ENCODE peak calls at places on chromosome 14, in nine cellular contexts. One of them, this sample, is unnamed.
A peak's percentile ranks its signal among the peaks of the same experiment; 100 is the strongest.

GRCh38 chr14:98182385-98183055 is 1089.5 kb downstream of the BCL11B start:
- DNase-seq in spleen: no peak
- DNase-seq in choroid plexus epithelial cell: no peak
- DNase-seq in nephron progenitor cell: no peak
- DNase-seq in stomach: no peak
- DNase-seq in HFFc6: no peak
- DNase-seq in pancreas: no peak
- DNase-seq in CD8-positive, alpha-beta T cell: no peak
- DNase-seq in mucosa of descending colon: no peak
- DNase-seq in this sample: no peak

GRCh38 chr14:22088614-22089359 is 415.2 kb upstream of the OR4E1 start:
- DNase-seq in pancreas: no peak
- DNase-seq in mucosa of descending colon: no peak
- DNase-seq in CD8-positive, alpha-beta T cell: no peak
- DNase-seq in nephron progenitor cell: no peak
- DNase-seq in spleen: no peak
- DNase-seq in stomach: no peak
- DNase-seq in HFFc6: no peak
- DNase-seq in choroid plexus epithelial cell: peak; percentile 56
- DNase-seq in this sample: no peak

GRCh38 chr14:80978403-80978802 is 23.0 kb downstream of the TSHR start:
- DNase-seq in nephron progenitor cell: no peak
- DNase-seq in stomach: no peak
- DNase-seq in choroid plexus epithelial cell: no peak
- DNase-seq in CD8-positive, alpha-beta T cell: no peak
- DNase-seq in HFFc6: no peak
- DNase-seq in spleen: no peak
- DNase-seq in pancreas: no peak
- DNase-seq in mucosa of descending colon: no peak
- DNase-seq in this sample: no peak

GRCh38 chr14:58479975-58480374 is 52.5 kb downstream of the KIAA0586 start:
- DNase-seq in CD8-positive, alpha-beta T cell: no peak
- DNase-seq in mucosa of descending colon: no peak
- DNase-seq in pancreas: no peak
- DNase-seq in choroid plexus epithelial cell: no peak
- DNase-seq in nephron progenitor cell: no peak
- DNase-seq in stomach: no peak
- DNase-seq in spleen: no peak
- DNase-seq in HFFc6: no peak
- DNase-seq in this sample: no peak

GRCh38 chr14:33902363-33902762 is 48.5 kb downstream of the EGLN3 start:
- DNase-seq in spleen: no peak
- DNase-seq in mucosa of descending colon: no peak
- DNase-seq in pancreas: no peak
- DNase-seq in nephron progenitor cell: no peak
- DNase-seq in HFFc6: no peak
- DNase-seq in CD8-positive, alpha-beta T cell: no peak
- DNase-seq in stomach: no peak
- DNase-seq in choroid plexus epithelial cell: no peak
- DNase-seq in this sample: no peak

GRCh38 chr14:31059152-31059924 is 33.2 kb upstream of the STRN3 start:
- DNase-seq in nephron progenitor cell: no peak
- DNase-seq in pancreas: peak; percentile 46
- DNase-seq in HFFc6: peak; percentile 42
- DNase-seq in mucosa of descending colon: peak; percentile 28
- DNase-seq in CD8-positive, alpha-beta T cell: no peak
- DNase-seq in stomach: peak; percentile 31
- DNase-seq in choroid plexus epithelial cell: peak; percentile 92
- DNase-seq in spleen: no peak
- DNase-seq in this sample: no peak

GRCh38 chr14:76271371-76271770 is 104.6 kb upstream of the ESRRB start:
- DNase-seq in nephron progenitor cell: no peak
- DNase-seq in stomach: no peak
- DNase-seq in pancreas: no peak
- DNase-seq in choroid plexus epithelial cell: no peak
- DNase-seq in HFFc6: no peak
- DNase-seq in CD8-positive, alpha-beta T cell: no peak
- DNase-seq in mucosa of descending colon: no peak
- DNase-seq in spleen: no peak
- DNase-seq in this sample: no peak

GRCh38 chr14:65164825-65165135 is 62.5 kb upstream of the MAX start:
- DNase-seq in choroid plexus epithelial cell: no peak
- DNase-seq in CD8-positive, alpha-beta T cell: no peak
- DNase-seq in mucosa of descending colon: no peak
- DNase-seq in spleen: no peak
- DNase-seq in stomach: no peak
- DNase-seq in pancreas: no peak
- DNase-seq in nephron progenitor cell: no peak
- DNase-seq in HFFc6: no peak
- DNase-seq in this sample: no peak

GRCh38 chr14:99573000-99573330 is 31.0 kb downstream of the CCDC85C start:
- DNase-seq in pancreas: no peak
- DNase-seq in nephron progenitor cell: peak; percentile 28
- DNase-seq in choroid plexus epithelial cell: no peak
- DNase-seq in spleen: no peak
- DNase-seq in stomach: no peak
- DNase-seq in CD8-positive, alpha-beta T cell: no peak
- DNase-seq in mucosa of descending colon: no peak
- DNase-seq in HFFc6: no peak
- DNase-seq in this sample: no peak

GRCh38 chr14:100076630-100077029 is 11.4 kb downstream of the EVL start:
- DNase-seq in mucosa of descending colon: no peak
- DNase-seq in spleen: no peak
- DNase-seq in stomach: no peak
- DNase-seq in choroid plexus epithelial cell: peak; percentile 69
- DNase-seq in CD8-positive, alpha-beta T cell: no peak
- DNase-seq in nephron progenitor cell: no peak
- DNase-seq in HFFc6: peak; percentile 39
- DNase-seq in pancreas: no peak
- DNase-seq in this sample: no peak

GRCh38 chr14:26056232-26056631 is 541.6 kb downstream of the NOVA1 start:
- DNase-seq in CD8-positive, alpha-beta T cell: no peak
- DNase-seq in spleen: no peak
- DNase-seq in nephron progenitor cell: no peak
- DNase-seq in pancreas: no peak
- DNase-seq in choroid plexus epithelial cell: no peak
- DNase-seq in mucosa of descending colon: no peak
- DNase-seq in HFFc6: no peak
- DNase-seq in stomach: no peak
- DNase-seq in this sample: no peak

GRCh38 chr14:54739514-54739913 is 163.1 kb downstream of the GCH1 start:
- DNase-seq in spleen: no peak
- DNase-seq in stomach: no peak
- DNase-seq in choroid plexus epithelial cell: no peak
- DNase-seq in CD8-positive, alpha-beta T cell: no peak
- DNase-seq in HFFc6: no peak
- DNase-seq in pancreas: no peak
- DNase-seq in mucosa of descending colon: no peak
- DNase-seq in nephron progenitor cell: no peak
- DNase-seq in this sample: no peak

GRCh38 chr14:35332517-35333346 is 40.5 kb downstream of the PSMA6 start:
- DNase-seq in HFFc6: no peak
- DNase-seq in nephron progenitor cell: no peak
- DNase-seq in stomach: peak; percentile 40
- DNase-seq in CD8-positive, alpha-beta T cell: peak; percentile 25
- DNase-seq in spleen: no peak
- DNase-seq in choroid plexus epithelial cell: no peak
- DNase-seq in pancreas: no peak
- DNase-seq in mucosa of descending colon: peak; percentile 79
- DNase-seq in this sample: no peak

GRCh38 chr14:101288436-101289229 is 272.7 kb upstream of the DIO3 start:
- DNase-seq in nephron progenitor cell: peak; percentile 46
- DNase-seq in mucosa of descending colon: no peak
- DNase-seq in choroid plexus epithelial cell: peak; percentile 0
- DNase-seq in stomach: no peak
- DNase-seq in spleen: no peak
- DNase-seq in pancreas: no peak
- DNase-seq in HFFc6: no peak
- DNase-seq in CD8-positive, alpha-beta T cell: no peak
- DNase-seq in this sample: no peak
- TF ChIP-seq CTCF in nephron progenitor cell: no peak
- TF ChIP-seq CTCF in mucosa of descending colon: no peak
- TF ChIP-seq CTCF in choroid plexus epithelial cell: no peak
- TF ChIP-seq CTCF in stomach: no peak
- TF ChIP-seq CTCF in spleen: no peak
- TF ChIP-seq CTCF in pancreas: no peak
- TF ChIP-seq CTCF in HFFc6: no peak
- TF ChIP-seq CTCF in CD8-positive, alpha-beta T cell: no peak
- TF ChIP-seq CTCF in this sample: no peak

GRCh38 chr14:61328629-61329262 is 7.4 kb downstream of the PRKCH start:
- DNase-seq in nephron progenitor cell: no peak
- DNase-seq in HFFc6: no peak
- DNase-seq in stomach: no peak
- DNase-seq in spleen: no peak
- DNase-seq in choroid plexus epithelial cell: no peak
- DNase-seq in mucosa of descending colon: no peak
- DNase-seq in pancreas: no peak
- DNase-seq in CD8-positive, alpha-beta T cell: no peak
- DNase-seq in this sample: no peak

GRCh38 chr14:61323970-61324369 is 2.6 kb downstream of the PRKCH start:
- DNase-seq in mucosa of descending colon: no peak
- DNase-seq in nephron progenitor cell: no peak
- DNase-seq in pancreas: no peak
- DNase-seq in stomach: no peak
- DNase-seq in spleen: no peak
- DNase-seq in CD8-positive, alpha-beta T cell: no peak
- DNase-seq in choroid plexus epithelial cell: no peak
- DNase-seq in HFFc6: no peak
- DNase-seq in this sample: no peak

GRCh38 chr14:61329478-61330051 is 8.2 kb downstream of the PRKCH start:
- DNase-seq in stomach: no peak
- DNase-seq in HFFc6: no peak
- DNase-seq in nephron progenitor cell: no peak
- DNase-seq in mucosa of descending colon: no peak
- DNase-seq in spleen: no peak
- DNase-seq in CD8-positive, alpha-beta T cell: no peak
- DNase-seq in pancreas: no peak
- DNase-seq in choroid plexus epithelial cell: no peak
- DNase-seq in this sample: no peak

GRCh38 chr14:61326149-61326548 is 4.8 kb downstream of the PRKCH start:
- DNase-seq in CD8-positive, alpha-beta T cell: no peak
- DNase-seq in HFFc6: no peak
- DNase-seq in mucosa of descending colon: no peak
- DNase-seq in nephron progenitor cell: no peak
- DNase-seq in spleen: no peak
- DNase-seq in choroid plexus epithelial cell: no peak
- DNase-seq in pancreas: no peak
- DNase-seq in stomach: no peak
- DNase-seq in this sample: no peak

DNA sequence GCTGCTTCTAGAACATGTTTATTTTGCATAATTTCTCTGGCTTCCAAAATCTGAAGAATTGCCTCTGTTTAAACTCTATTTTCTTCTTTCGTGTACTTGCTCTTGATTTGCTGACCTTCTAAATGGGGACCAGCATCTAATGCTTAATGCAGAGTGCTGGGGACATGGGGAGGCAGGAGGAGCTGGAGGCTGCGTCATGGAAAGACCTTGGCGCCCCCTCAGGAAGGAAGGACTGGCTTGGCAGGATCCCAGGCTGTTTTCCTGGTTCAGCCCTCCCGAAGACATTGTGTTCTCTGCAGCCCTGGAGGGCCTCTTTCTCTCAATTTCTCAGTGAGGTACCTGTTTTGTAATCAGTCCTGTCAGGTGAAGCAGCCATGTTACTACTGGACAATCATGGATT is 5.5 kb downstream of the PRKCH start:
- DNase-seq in stomach: peak; percentile 46
- DNase-seq in choroid plexus epithelial cell: peak; percentile 62
- DNase-seq in pancreas: peak; percentile 51
- DNase-seq in HFFc6: no peak
- DNase-seq in spleen: peak; percentile 82
- DNase-seq in mucosa of descending colon: no peak
- DNase-seq in nephron progenitor cell: no peak
- DNase-seq in CD8-positive, alpha-beta T cell: no peak
- DNase-seq in this sample: no peak
- TF ChIP-seq CTCF in stomach: no peak
- TF ChIP-seq CTCF in choroid plexus epithelial cell: no peak
- TF ChIP-seq CTCF in pancreas: no peak
- TF ChIP-seq CTCF in HFFc6: no peak
- TF ChIP-seq CTCF in spleen: no peak
- TF ChIP-seq CTCF in mucosa of descending colon: no peak
- TF ChIP-seq CTCF in nephron progenitor cell: no peak
- TF ChIP-seq CTCF in CD8-positive, alpha-beta T cell: no peak
- TF ChIP-seq CTCF in this sample: no peak

DNA sequence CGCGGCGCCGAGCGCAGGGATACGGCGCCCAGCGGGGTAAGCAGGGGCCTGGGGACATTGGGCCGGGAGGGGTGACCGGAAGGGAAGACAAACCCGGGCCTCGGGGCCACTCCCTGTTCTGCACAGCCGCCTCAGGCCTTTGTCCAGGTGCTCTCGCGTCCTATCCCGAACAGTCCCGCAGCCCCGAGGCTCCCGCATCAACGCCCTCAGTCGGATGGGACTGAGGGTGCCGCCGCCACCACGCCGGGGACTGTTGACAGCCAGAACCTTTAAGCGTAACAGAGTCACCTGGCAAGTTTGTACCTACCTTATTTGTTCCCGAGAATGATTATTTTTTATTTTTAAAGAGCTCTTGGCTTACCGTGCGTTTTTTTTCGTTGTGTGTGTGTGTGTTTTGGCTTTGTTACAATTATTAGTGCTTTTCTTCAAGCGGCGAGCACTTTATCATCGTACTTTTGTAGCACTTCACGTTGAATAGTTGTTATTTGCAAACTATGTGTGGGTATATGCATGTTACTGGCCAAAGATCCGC is 395 bp downstream of the COA8 start:
- DNase-seq in HFFc6: no peak
- DNase-seq in nephron progenitor cell: no peak
- DNase-seq in CD8-positive, alpha-beta T cell: peak; percentile 9
- DNase-seq in choroid plexus epithelial cell: no peak
- DNase-seq in mucosa of descending colon: no peak
- DNase-seq in stomach: peak; percentile 69
- DNase-seq in pancreas: no peak
- DNase-seq in spleen: no peak
- DNase-seq in this sample: no peak
- TF ChIP-seq CTCF in HFFc6: no peak
- TF ChIP-seq CTCF in nephron progenitor cell: no peak
- TF ChIP-seq CTCF in CD8-positive, alpha-beta T cell: no peak
- TF ChIP-seq CTCF in choroid plexus epithelial cell: no peak
- TF ChIP-seq CTCF in mucosa of descending colon: no peak
- TF ChIP-seq CTCF in stomach: no peak
- TF ChIP-seq CTCF in pancreas: no peak
- TF ChIP-seq CTCF in spleen: no peak
- TF ChIP-seq CTCF in this sample: peak; percentile 18

DNA sequence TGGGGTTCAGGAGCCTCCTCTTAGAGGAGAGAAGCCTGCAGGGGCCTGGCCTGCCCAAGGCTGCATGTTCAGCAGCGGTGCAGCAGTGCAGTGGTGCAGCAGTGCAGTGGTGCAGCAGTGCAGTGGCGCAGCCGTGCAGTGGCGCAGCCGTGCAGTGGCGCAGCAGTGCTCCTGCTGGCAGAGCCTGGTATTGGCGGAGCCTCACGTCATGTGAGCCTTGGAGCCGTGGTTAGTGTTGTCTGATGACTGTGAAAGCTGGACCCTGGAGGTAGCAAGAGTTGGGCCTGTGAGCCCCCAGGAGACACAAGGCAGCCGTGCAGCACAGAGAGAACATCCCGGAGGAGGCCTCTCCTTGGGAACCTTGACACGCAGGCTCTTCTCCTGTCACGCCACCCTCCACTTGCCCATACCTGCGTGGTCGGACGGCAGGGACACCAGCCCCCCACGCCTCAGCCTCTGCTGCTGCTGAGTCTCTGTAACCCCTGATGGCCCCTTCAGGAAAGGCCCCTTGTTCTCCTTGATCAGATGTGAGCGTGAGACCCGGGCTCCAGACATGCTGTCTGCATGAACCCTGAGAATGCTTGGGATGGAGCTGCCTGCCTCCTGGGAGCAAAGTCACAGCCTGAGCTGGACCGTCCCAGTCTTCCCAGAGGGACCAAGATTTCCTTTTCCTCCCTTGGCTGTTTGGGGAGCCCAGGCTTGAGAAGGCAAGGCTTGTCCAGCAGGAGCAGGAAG is 193.7 kb downstream of the KIF26A start:
- DNase-seq in mucosa of descending colon: no peak
- DNase-seq in pancreas: no peak
- DNase-seq in choroid plexus epithelial cell: no peak
- DNase-seq in spleen: no peak
- DNase-seq in CD8-positive, alpha-beta T cell: no peak
- DNase-seq in HFFc6: no peak
- DNase-seq in stomach: peak; percentile 16
- DNase-seq in nephron progenitor cell: no peak
- DNase-seq in this sample: no peak
- TF ChIP-seq CTCF in mucosa of descending colon: no peak
- TF ChIP-seq CTCF in pancreas: no peak
- TF ChIP-seq CTCF in choroid plexus epithelial cell: no peak
- TF ChIP-seq CTCF in spleen: no peak
- TF ChIP-seq CTCF in CD8-positive, alpha-beta T cell: no peak
- TF ChIP-seq CTCF in HFFc6: peak; percentile 20
- TF ChIP-seq CTCF in stomach: no peak
- TF ChIP-seq CTCF in nephron progenitor cell: no peak
- TF ChIP-seq CTCF in this sample: no peak